ENCODE peak calls at places on chromosomes 12 and 14, in eight cellular contexts. O is NCI-H1694; L is NCI-H1105; F is activated CD8-positive, alpha-beta memory T cell treated with anti-CD3 and anti-CD28 coated beads for 4 hours; B is heart left ventricle; P is KBM-7; E is iris pigment epithelial cell; W is B cell. I is an unnamed sample.

GRCh38 chr14:26621366-26621765 is 23.5 kb upstream of the NOVA1 start:
- DNase-seq in O (no peak), E (peak; percentile 15), P (no peak), F (no peak), W (no peak), B (no peak), L (no peak), I (no peak)

GRCh38 chr12:26037615-26038180 is 79.2 kb downstream of the RASSF8 start:
- DNase-seq in L (no peak), F (no peak), E (no peak), B (no peak), O (no peak), W (no peak), P (no peak), I (no peak)

GRCh38 chr14:89915114-89915878 is 39.2 kb downstream of the EFCAB11 start:
- DNase-seq in O (peak; percentile 93), L (peak; percentile 42), E (peak; percentile 78), F (peak; percentile 30), W (peak; percentile 55), B (peak; percentile 33), P (peak; percentile 80), I (peak; percentile 33)

GRCh38 chr12:76080729-76081415 is 3.6 kb downstream of the NAP1L1 start:
- DNase-seq in E (no peak), P (no peak), L (no peak), B (no peak), O (no peak), W (no peak), F (no peak), I (no peak)

GRCh38 chr12:107468182-107468581 is 217.4 kb upstream of the PWP1 start:
- DNase-seq in F (no peak), P (no peak), O (no peak), L (no peak), E (no peak), W (no peak), B (no peak), I (no peak)

GRCh38 chr12:75816892-75817291 is 214.7 kb downstream of the PHLDA1 start:
- DNase-seq in P (no peak), B (no peak), F (no peak), E (peak; percentile 71), L (peak; percentile 22), O (peak; percentile 93), W (no peak), I (no peak)

GRCh38 chr12:12226187-12226586 is 40.7 kb downstream of the LRP6 start:
- DNase-seq in F (no peak), O (no peak), W (no peak), L (no peak), E (peak; percentile 21), P (no peak), B (no peak), I (no peak)

GRCh38 chr12:115001538-115001937 is 317.6 kb upstream of the TBX3 start:
- DNase-seq in L (no peak), W (no peak), B (no peak), E (no peak), O (no peak), F (no peak), P (no peak), I (no peak)

GRCh38 chr14:56874375-56874774 is 64.1 kb upstream of the OTX2 start:
- DNase-seq in F (no peak), O (no peak), L (peak; percentile 11), W (no peak), E (no peak), B (no peak), P (peak; percentile 27), I (no peak)

GRCh38 chr14:35747379-35747778 is 61.7 kb downstream of the RALGAPA1 start:
- DNase-seq in P (no peak), F (no peak), L (no peak), W (no peak), E (peak; percentile 31), O (no peak), B (no peak), I (no peak)

GRCh38 chr12:113601656-113602263 is 130.1 kb upstream of the LHX5 start:
- DNase-seq in L (no peak), B (no peak), W (no peak), P (peak; percentile 12), E (no peak), O (no peak), F (no peak), I (no peak)

GRCh38 chr14:102055181-102055901 is 31.5 kb downstream of the HSP90AA1 start:
- DNase-seq in L (no peak), O (no peak), W (no peak), E (peak; percentile 87), F (no peak), B (peak; percentile 23), P (no peak), I (no peak)

GRCh38 chr12:79842630-79843029 is 92.3 kb downstream of the PPP1R12A start:
- DNase-seq in B (no peak), E (peak; percentile 19), P (no peak), O (no peak), W (no peak), F (no peak), L (no peak), I (no peak)

GRCh38 chr14:74083784-74084276 is 423 bp downstream of the ALDH6A1 start:
- DNase-seq in E (no peak), W (no peak), F (no peak), O (no peak), L (no peak), B (no peak), P (no peak), I (no peak)

GRCh38 chr14:72619071-72619710 is 274.7 kb downstream of the DPF3 start:
- DNase-seq in L (no peak), P (no peak), W (no peak), F (no peak), O (no peak), E (no peak), B (peak; percentile 37), I (no peak)

GRCh38 chr14:61233436-61233956 is 47.6 kb downstream of the TMEM30B start:
- DNase-seq in P (peak; percentile 35), F (no peak), B (no peak), L (no peak), W (no peak), E (no peak), O (no peak), I (no peak)